ENCODE peak calls at places on chromosomes 1 and 21, in ten cellular contexts. Y, Z, X, U, F, K, B, D, I and J are unnamed samples.

GRCh38 chr1:183472488-183473285 is at the start of gene SMG7:
- DNase-seq in Y (peak), Z (peak), X (peak), U (no peak), F (peak), K (peak), B (no peak), D (peak), I (peak), J (peak)

GRCh38 chr1:59271861-59272260 is 25.0 kb upstream of the FGGY start:
- DNase-seq in Y (no peak), Z (no peak), X (no peak), U (no peak), F (no peak), K (no peak), B (no peak), D (no peak), I (no peak), J (no peak)

GRCh38 chr1:171793656-171794055 is 12.2 kb downstream of the METTL13 start:
- DNase-seq in Y (no peak), Z (no peak), X (no peak), U (no peak), F (no peak), K (no peak), B (no peak), D (no peak), I (no peak), J (no peak)

GRCh38 chr1:200154069-200154767 is 126.7 kb downstream of the NR5A2 start:
- DNase-seq in Y (no peak), Z (no peak), X (no peak), U (no peak), F (no peak), K (no peak), B (no peak), D (peak), I (no peak), J (no peak)

GRCh38 chr1:9298282-9298681 is 5.6 kb downstream of the SPSB1 start:
- DNase-seq in Y (no peak), Z (no peak), X (no peak), U (no peak), F (no peak), K (no peak), B (no peak), D (no peak), I (no peak), J (no peak)

GRCh38 chr1:211549092-211549749 is 29.7 kb downstream of the SLC30A1 start:
- DNase-seq in Y (no peak), Z (no peak), X (no peak), U (no peak), F (no peak), K (no peak), B (no peak), D (no peak), I (no peak), J (no peak)

GRCh38 chr1:80056179-80056578 is 1049.6 kb upstream of the ADGRL4 start:
- DNase-seq in Y (no peak), Z (no peak), X (no peak), U (no peak), F (no peak), K (no peak), B (no peak), D (no peak), I (no peak), J (no peak)

GRCh38 chr1:153535664-153536585 is at the start of gene S100A6:
- DNase-seq in Y (peak), Z (peak), X (peak), U (peak), F (peak), K (peak), B (peak), D (peak), I (peak), J (peak)

GRCh38 chr1:231091853-231092301 is 51.8 kb upstream of the FAM89A start:
- DNase-seq in Y (no peak), Z (peak), X (no peak), U (peak), F (peak), K (no peak), B (peak), D (no peak), I (peak), J (peak)

GRCh38 chr1:27528701-27529637 is 39.0 kb upstream of the WASF2 start:
- DNase-seq in Y (peak), Z (peak), X (peak), U (no peak), F (peak), K (no peak), B (no peak), D (no peak), I (no peak), J (peak)

GRCh38 chr1:107009286-107009685 is 47.2 kb upstream of the PRMT6 start:
- DNase-seq in Y (no peak), Z (no peak), X (no peak), U (no peak), F (no peak), K (no peak), B (no peak), D (no peak), I (no peak), J (no peak)

GRCh38 chr1:225460021-225460736 is 32.3 kb upstream of the LBR start:
- DNase-seq in Y (no peak), Z (peak), X (peak), U (no peak), F (no peak), K (no peak), B (no peak), D (no peak), I (no peak), J (no peak)

GRCh38 chr1:204251286-204251685 is 37.5 kb upstream of the GOLT1A start:
- DNase-seq in Y (no peak), Z (no peak), X (no peak), U (no peak), F (no peak), K (no peak), B (no peak), D (no peak), I (no peak), J (no peak)

GRCh38 chr1:31669433-31669785 is 24.7 kb upstream of the PEF1 start:
- DNase-seq in Y (no peak), Z (no peak), X (no peak), U (no peak), F (no peak), K (no peak), B (no peak), D (no peak), I (no peak), J (no peak)

GRCh38 chr1:151798571-151798970 is 6.6 kb downstream of the LINGO4 start:
- DNase-seq in Y (no peak), Z (no peak), X (no peak), U (no peak), F (no peak), K (no peak), B (no peak), D (no peak), I (no peak), J (no peak)

GRCh38 chr1:223747838-223748335 is 35.5 kb downstream of the CAPN2 start:
- DNase-seq in Y (no peak), Z (no peak), X (no peak), U (no peak), F (no peak), K (no peak), B (peak), D (no peak), I (no peak), J (peak)

GRCh38 chr1:16903054-16903453 is 7.3 kb downstream of the RNU1-2 start:
- DNase-seq in Y (no peak), Z (no peak), X (no peak), U (no peak), F (no peak), K (no peak), B (peak), D (no peak), I (no peak), J (peak)

GRCh38 chr1:12078938-12079861 is 16.1 kb downstream of the TNFRSF8 start:
- DNase-seq in Y (no peak), Z (peak), X (no peak), U (peak), F (no peak), K (no peak), B (peak), D (no peak), I (no peak), J (peak)

GRCh38 chr1:55164906-55165305 is 50.3 kb downstream of the USP24 start:
- DNase-seq in Y (no peak), Z (no peak), X (no peak), U (no peak), F (no peak), K (no peak), B (no peak), D (no peak), I (no peak), J (no peak)

GRCh38 chr1:151774540-151774939 is 11.2 kb upstream of the MRPL9 start:
- DNase-seq in Y (no peak), Z (no peak), X (no peak), U (no peak), F (no peak), K (no peak), B (no peak), D (no peak), I (no peak), J (no peak)

GRCh38 chr1:172990598-172991215 is 60.0 kb downstream of the TNFSF18 start:
- DNase-seq in Y (no peak), Z (no peak), X (no peak), U (no peak), F (no peak), K (no peak), B (peak), D (no peak), I (no peak), J (no peak)

GRCh38 chr1:57340361-57341192 is 83.3 kb downstream of the DAB1 start:
- DNase-seq in Y (no peak), Z (no peak), X (no peak), U (no peak), F (no peak), K (no peak), B (no peak), D (no peak), I (no peak), J (no peak)

GRCh38 chr1:42684139-42684538 is 1.9 kb downstream of the YBX1 start:
- DNase-seq in Y (no peak), Z (peak), X (no peak), U (no peak), F (no peak), K (no peak), B (peak), D (no peak), I (no peak), J (peak)

GRCh38 chr1:19309123-19309813 is 2.7 kb downstream of the AKR7A2 start:
- DNase-seq in Y (no peak), Z (no peak), X (no peak), U (no peak), F (no peak), K (no peak), B (peak), D (no peak), I (no peak), J (no peak)

GRCh38 chr1:229863651-229864545 is 203.1 kb upstream of the GALNT2 start:
- DNase-seq in Y (peak), Z (no peak), X (peak), U (no peak), F (no peak), K (no peak), B (no peak), D (no peak), I (no peak), J (no peak)

GRCh38 chr1:115217150-115218033 is 120.7 kb downstream of the NGF start:
- DNase-seq in Y (no peak), Z (no peak), X (no peak), U (no peak), F (no peak), K (no peak), B (no peak), D (no peak), I (no peak), J (no peak)

GRCh38 chr1:6464514-6464836 is 1.5 kb downstream of the TNFRSF25 start:
- DNase-seq in Y (no peak), Z (no peak), X (no peak), U (no peak), F (peak), K (peak), B (peak), D (no peak), I (no peak), J (no peak)

GRCh38 chr1:25061596-25061995 is 131.5 kb upstream of the RUNX3 start:
- DNase-seq in Y (no peak), Z (no peak), X (no peak), U (no peak), F (no peak), K (no peak), B (no peak), D (no peak), I (peak), J (no peak)

GRCh38 chr1:217089239-217090014 is 366.2 kb upstream of the ESRRG start:
- DNase-seq in Y (no peak), Z (peak), X (peak), U (no peak), F (no peak), K (no peak), B (peak), D (no peak), I (no peak), J (peak)

GRCh38 chr1:212237651-212238050 is 47.6 kb upstream of the PPP2R5A start:
- DNase-seq in Y (no peak), Z (no peak), X (no peak), U (peak), F (no peak), K (no peak), B (peak), D (no peak), I (no peak), J (no peak)

GRCh38 chr1:205382561-205382960 is 25.8 kb upstream of the KLHDC8A start:
- DNase-seq in Y (no peak), Z (peak), X (no peak), U (no peak), F (no peak), K (no peak), B (no peak), D (no peak), I (no peak), J (no peak)

GRCh38 chr1:9630331-9631081 is 21.0 kb upstream of the PIK3CD start:
- DNase-seq in Y (no peak), Z (no peak), X (no peak), U (no peak), F (no peak), K (no peak), B (no peak), D (no peak), I (no peak), J (no peak)

DNA sequence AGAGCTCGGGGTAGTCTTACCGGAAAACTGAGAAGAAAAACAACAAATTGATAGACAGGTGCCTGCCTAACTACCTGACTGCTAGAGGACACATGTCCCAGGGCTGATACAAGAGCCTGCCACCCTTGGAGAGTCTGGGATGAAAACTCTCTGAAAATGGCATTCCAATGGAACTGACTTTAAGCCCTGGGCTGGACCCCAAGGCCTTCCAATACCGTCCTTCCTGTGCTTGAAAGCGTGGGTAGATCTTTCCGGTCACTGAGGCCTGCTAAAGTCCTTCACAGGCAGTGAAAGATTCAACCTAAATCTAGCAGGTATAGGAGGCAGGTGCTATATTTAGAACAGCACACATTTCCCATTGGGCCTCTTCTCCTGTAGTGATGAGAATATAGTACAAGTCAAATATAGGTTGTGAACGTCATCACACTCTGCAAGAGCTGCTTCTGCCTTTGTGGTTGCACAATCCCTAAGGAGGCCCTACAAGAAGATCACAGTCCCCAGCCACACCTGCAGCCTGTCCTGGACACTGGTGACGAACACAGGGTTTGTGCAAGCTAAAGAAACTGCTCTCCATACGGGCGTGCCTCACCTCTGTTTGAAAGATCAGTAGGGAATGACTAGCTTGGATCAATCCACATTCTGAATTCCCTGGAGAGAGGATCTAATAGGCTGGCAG is 836 bp upstream of the CHML start:
- DNase-seq in Y (no peak), Z (no peak), X (no peak), U (no peak), F (no peak), K (no peak), B (peak), D (peak), I (no peak), J (no peak)
- H3K4me3 ChIP-seq in Y (peak), Z (peak), X (peak), U (peak), F (peak), K (peak), B (peak), D (no peak), I (peak), J (no peak)

DNA sequence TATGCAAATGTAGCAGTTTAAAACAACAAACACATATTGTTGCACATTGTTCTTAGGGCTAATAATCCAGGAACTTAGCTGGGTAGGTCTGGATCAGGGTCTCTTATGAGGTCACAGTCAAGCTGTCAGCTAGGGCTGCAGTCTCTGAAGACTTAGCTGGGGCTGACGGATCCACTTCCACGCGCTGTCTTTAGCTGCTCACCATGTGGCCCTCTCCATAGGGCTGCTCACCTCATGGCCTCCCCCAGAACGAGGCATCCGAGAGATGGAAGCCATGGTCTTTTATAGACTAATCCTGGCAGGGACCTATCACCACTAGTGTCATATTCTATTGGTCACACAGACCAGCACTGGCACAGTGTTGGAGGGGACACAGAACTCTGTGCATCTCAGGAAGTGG is 8.7 kb upstream of the OXCT2 start:
- DNase-seq in Y (no peak), Z (no peak), X (no peak), U (no peak), F (no peak), K (no peak), B (no peak), D (no peak), I (no peak), J (no peak)
- H3K27ac ChIP-seq in Y (no peak), Z (no peak), X (no peak), U (no peak), F (no peak), K (no peak), B (no peak), D (no peak), I (no peak), J (no peak)

GRCh38 chr1:110829955-110830553 is 42.9 kb upstream of the CD53 start:
- DNase-seq in Y (no peak), Z (peak), X (no peak), U (peak), F (no peak), K (no peak), B (peak), D (peak), I (no peak), J (peak)
- TF ChIP-seq CTCF in Y (no peak), Z (peak), X (peak), U (peak), F (peak), K (no peak), B (peak), D (peak), I (peak), J (peak)

GRCh38 chr1:192529031-192529755 is 46.4 kb upstream of the RGS1 start:
- DNase-seq in Y (no peak), Z (peak), X (no peak), U (no peak), F (no peak), K (no peak), B (no peak), D (no peak), I (no peak), J (no peak)
- H3K4me3 ChIP-seq in Y (no peak), Z (no peak), X (no peak), U (no peak), F (no peak), K (no peak), B (no peak), D (no peak), I (no peak), J (no peak)

GRCh38 chr1:114208106-114208505 is 54.4 kb upstream of the SYT6 start:
- DNase-seq in Y (no peak), Z (no peak), X (no peak), U (no peak), F (no peak), K (no peak), B (no peak), D (no peak), I (no peak), J (no peak)
- H3K27ac ChIP-seq in Y (no peak), Z (no peak), X (no peak), U (no peak), F (no peak), K (no peak), B (no peak), D (no peak), I (no peak), J (no peak)

GRCh38 chr1:235069577-235070563 is 58.8 kb downstream of the TOMM20 start:
- DNase-seq in Y (peak), Z (no peak), X (peak), U (no peak), F (peak), K (peak), B (peak), D (no peak), I (peak), J (no peak)

GRCh38 chr1:235070819-235071218 is 57.8 kb downstream of the TOMM20 start:
- DNase-seq in Y (no peak), Z (no peak), X (peak), U (no peak), F (no peak), K (no peak), B (no peak), D (no peak), I (no peak), J (no peak)

GRCh38 chr1:235073331-235073967 is 55.2 kb downstream of the TOMM20 start:
- DNase-seq in Y (peak), Z (no peak), X (peak), U (no peak), F (peak), K (peak), B (peak), D (no peak), I (peak), J (no peak)

GRCh38 chr1:235073968-235074334 is 54.7 kb downstream of the TOMM20 start:
- DNase-seq in Y (no peak), Z (no peak), X (no peak), U (no peak), F (peak), K (peak), B (no peak), D (no peak), I (peak), J (no peak)

GRCh38 chr1:235072096-235072495 is 56.5 kb downstream of the TOMM20 start:
- DNase-seq in Y (no peak), Z (no peak), X (no peak), U (no peak), F (no peak), K (no peak), B (no peak), D (no peak), I (no peak), J (no peak)
- TF ChIP-seq CTCF in Y (no peak), Z (no peak), X (no peak), U (no peak), F (no peak), K (no peak), B (no peak), D (no peak), I (no peak), J (no peak)

GRCh38 chr1:206496131-206496793 is 11.1 kb upstream of the RASSF5 start:
- DNase-seq in Y (no peak), Z (no peak), X (peak), U (no peak), F (peak), K (no peak), B (no peak), D (no peak), I (no peak), J (no peak)
- H3K4me3 ChIP-seq in Y (no peak), Z (no peak), X (no peak), U (no peak), F (no peak), K (no peak), B (no peak), D (no peak), I (no peak), J (no peak)

DNA sequence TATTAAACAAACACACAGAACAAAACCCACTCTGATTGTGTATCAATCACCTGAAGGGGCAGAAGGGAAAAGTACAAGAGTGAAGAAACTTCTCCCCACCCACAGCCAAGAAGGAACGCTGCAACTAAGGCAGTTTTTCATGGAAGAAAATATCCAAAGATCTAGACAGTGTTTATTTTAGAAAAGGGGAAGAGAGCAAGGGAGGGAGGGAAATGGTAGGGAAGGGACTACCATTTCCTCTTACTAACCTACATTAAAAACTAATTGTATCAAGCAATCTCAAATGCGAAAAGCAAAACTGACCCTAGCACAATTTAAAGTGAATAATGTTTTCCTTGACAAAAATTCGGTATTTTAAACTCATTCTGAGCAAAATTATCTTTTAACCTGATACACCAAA is 3.5 kb downstream of the NRIP1 start:
- DNase-seq in Y (no peak), Z (no peak), X (no peak), U (no peak), F (no peak), K (no peak), B (no peak), D (no peak), I (no peak), J (no peak)
- H3K27ac ChIP-seq in Y (peak), Z (no peak), X (peak), U (peak), F (no peak), K (peak), B (peak), D (no peak), I (no peak), J (no peak)

GRCh38 chr1:96596226-96596625 is 125.4 kb upstream of the PTBP2 start:
- DNase-seq in Y (no peak), Z (peak), X (no peak), U (peak), F (no peak), K (no peak), B (peak), D (peak), I (no peak), J (peak)
- TF ChIP-seq CTCF in Y (peak), Z (peak), X (peak), U (peak), F (no peak), K (no peak), B (peak), D (peak), I (peak), J (peak)